ENCODE peak calls at places on chromosomes 16 and 17, in seven cellular contexts. Z is lower lobe of right lung, W is fibroblast of lung, C is T-cell, Y is IMR-90, H is KG1, Q is H7. B is an unnamed sample.

GRCh38 chr17:78901806-78902205 is 1.2 kb downstream of the CEP295NL start:
- DNase-seq in Z (no peak), W (no peak), C (no peak), Y (no peak), H (no peak), Q (no peak), B (no peak)

GRCh38 chr17:5950871-5951270 is 119.3 kb upstream of the WSCD1 start:
- DNase-seq in Z (no peak), W (no peak), C (no peak), Y (no peak), H (no peak), Q (no peak), B (no peak)

GRCh38 chr17:17420561-17421269 is 56.1 kb upstream of the MED9 start:
- DNase-seq in Z (peak), W (no peak), C (no peak), Y (peak), H (no peak), Q (no peak), B (no peak)

GRCh38 chr16:89586853-89587252 is 11.3 kb downstream of the CPNE7 start:
- DNase-seq in Z (no peak), W (peak), C (no peak), Y (no peak), H (no peak), Q (peak), B (no peak)

GRCh38 chr17:42276609-42277341 is 584 bp upstream of the STAT5B start:
- DNase-seq in Z (peak), W (peak), C (no peak), Y (peak), H (no peak), Q (peak), B (peak)

GRCh38 chr17:67477687-67478086 is 100.6 kb downstream of the PITPNC1 start:
- DNase-seq in Z (no peak), W (peak), C (peak), Y (peak), H (no peak), Q (no peak), B (peak)

GRCh38 chr16:50297301-50298074 is 31.1 kb downstream of the ADCY7 start:
- DNase-seq in Z (peak), W (no peak), C (no peak), Y (no peak), H (no peak), Q (peak), B (no peak)

GRCh38 chr17:63785556-63785955 is 11.6 kb downstream of the DDX42 start:
- DNase-seq in Z (no peak), W (peak), C (no peak), Y (peak), H (no peak), Q (no peak), B (peak)

GRCh38 chr17:49906511-49907136 is 58.8 kb upstream of the TAC4 start:
- DNase-seq in Z (no peak), W (no peak), C (no peak), Y (no peak), H (no peak), Q (no peak), B (no peak)

GRCh38 chr17:49748791-49749190 is 15.1 kb downstream of the FAM117A start:
- DNase-seq in Z (no peak), W (no peak), C (peak), Y (no peak), H (peak), Q (no peak), B (peak)

GRCh38 chr17:18314059-18314730 is 599 bp downstream of the TOP3A start:
- DNase-seq in Z (no peak), W (peak), C (no peak), Y (peak), H (no peak), Q (no peak), B (peak)

GRCh38 chr17:67994827-67995567 is 1.3 kb downstream of the C17orf58 start:
- DNase-seq in Z (no peak), W (peak), C (no peak), Y (peak), H (no peak), Q (peak), B (peak)

GRCh38 chr17:1764274-1764673 is 2.4 kb downstream of the SERPINF1 start:
- DNase-seq in Z (peak), W (peak), C (peak), Y (peak), H (no peak), Q (peak), B (peak)

GRCh38 chr17:82835766-82836512 is 3.9 kb downstream of the ZNF750 start:
- DNase-seq in Z (peak), W (no peak), C (no peak), Y (no peak), H (no peak), Q (peak), B (no peak)

GRCh38 chr17:32876414-32877163 is at the start of gene MYO1D:
- DNase-seq in Z (peak), W (no peak), C (peak), Y (no peak), H (no peak), Q (peak), B (peak)

GRCh38 chr16:85554791-85555548 is 58.2 kb upstream of the GSE1 start:
- DNase-seq in Z (peak), W (peak), C (peak), Y (peak), H (peak), Q (peak), B (peak)

GRCh38 chr17:511833-512251 is 159.2 kb upstream of the RPH3AL start:
- DNase-seq in Z (no peak), W (peak), C (no peak), Y (peak), H (no peak), Q (no peak), B (peak)

GRCh38 chr16:80580109-80580832 is 39.5 kb downstream of the DYNLRB2 start:
- DNase-seq in Z (no peak), W (peak), C (peak), Y (peak), H (no peak), Q (no peak), B (no peak)

GRCh38 chr17:75561927-75562603 is 25.5 kb upstream of the MYO15B start:
- DNase-seq in Z (no peak), W (peak), C (no peak), Y (no peak), H (no peak), Q (no peak), B (no peak)

GRCh38 chr17:61389670-61390478 is 9.8 kb upstream of the TBX2 start:
- DNase-seq in Z (no peak), W (no peak), C (peak), Y (peak), H (no peak), Q (peak), B (no peak)

GRCh38 chr17:76537288-76537577 is 276 bp downstream of the CYGB start:
- DNase-seq in Z (no peak), W (peak), C (no peak), Y (peak), H (no peak), Q (peak), B (no peak)

GRCh38 chr17:74744714-74745547 is 3.5 kb upstream of the NHERF1 start:
- DNase-seq in Z (peak), W (peak), C (peak), Y (peak), H (peak), Q (peak), B (peak)

GRCh38 chr16:24670623-24671454 is 58.6 kb upstream of the TNRC6A start:
- DNase-seq in Z (peak), W (peak), C (no peak), Y (peak), H (no peak), Q (peak), B (peak)

GRCh38 chr16:1070084-1070987 is 2.2 kb upstream of the SSTR5 start:
- DNase-seq in Z (no peak), W (no peak), C (no peak), Y (no peak), H (no peak), Q (peak), B (no peak)

GRCh38 chr17:35809855-35810461 is 674 bp downstream of the TAF15 start:
- DNase-seq in Z (no peak), W (peak), C (no peak), Y (peak), H (no peak), Q (no peak), B (peak)

GRCh38 chr17:17570207-17570797 is 21.2 kb downstream of the PEMT start:
- DNase-seq in Z (no peak), W (peak), C (no peak), Y (peak), H (no peak), Q (peak), B (peak)

GRCh38 chr16:1093284-1094123 is 2.5 kb downstream of the C1QTNF8 start:
- DNase-seq in Z (no peak), W (no peak), C (no peak), Y (no peak), H (no peak), Q (no peak), B (no peak)

GRCh38 chr17:40025991-40026815 is 11.0 kb downstream of the CSF3 start:
- DNase-seq in Z (no peak), W (peak), C (peak), Y (no peak), H (no peak), Q (no peak), B (no peak)

GRCh38 chr17:36117505-36118382 is 14.1 kb downstream of the CCL4 start:
- DNase-seq in Z (no peak), W (no peak), C (no peak), Y (no peak), H (no peak), Q (no peak), B (no peak)

GRCh38 chr16:88405325-88406060 is 22.7 kb downstream of the ZNF469 start:
- DNase-seq in Z (no peak), W (peak), C (no peak), Y (peak), H (no peak), Q (no peak), B (no peak)

GRCh38 chr16:84511821-84512220 is 7.4 kb upstream of the MEAK7 start:
- DNase-seq in Z (no peak), W (no peak), C (no peak), Y (no peak), H (no peak), Q (no peak), B (no peak)

GRCh38 chr16:87686697-87687570 is 78.9 kb downstream of the KLHDC4 start:
- DNase-seq in Z (no peak), W (peak), C (no peak), Y (no peak), H (no peak), Q (no peak), B (peak)

GRCh38 chr16:24810951-24811843 is 34.6 kb upstream of the SLC5A11 start:
- DNase-seq in Z (no peak), W (no peak), C (no peak), Y (no peak), H (no peak), Q (no peak), B (peak)

B was measured in LHCN-M2.